ENCODE peak calls at places on chromosome 12, in five cellular contexts. M is body of pancreas; C is CD8-positive, alpha-beta T cell; Q is PC-3; U is CD4-positive, alpha-beta memory T cell. P is an unnamed sample.

GRCh38 chr12:95942106-95942531 is 295 bp downstream of the CCDC38 start:
- DNase-seq in M (no peak), U (peak; percentile 8), C (no peak), Q (no peak), P (no peak)

GRCh38 chr12:11581179-11581755 is 68.2 kb upstream of the ETV6 start:
- DNase-seq in M (peak; percentile 76), Q (peak; percentile 75), C (peak; percentile 63), U (peak; percentile 71), P (no peak)

GRCh38 chr12:68479832-68480291 is 130.8 kb upstream of the RAP1B start:
- DNase-seq in M (no peak), U (no peak), C (no peak), Q (peak; percentile 64), P (no peak)

GRCh38 chr12:24778486-24779304 is 170.2 kb downstream of the BCAT1 start:
- DNase-seq in Q (peak; percentile 12), U (no peak), M (no peak), C (no peak), P (no peak)

GRCh38 chr12:34393086-34393820 is 371.0 kb downstream of the ALG10 start:
- DNase-seq in C (no peak), M (no peak), U (no peak), Q (no peak), P (peak; percentile 81)

GRCh38 chr12:41293011-41293410 is 104.9 kb downstream of the PDZRN4 start:
- DNase-seq in U (no peak), C (no peak), Q (peak; percentile 94), M (no peak), P (no peak)

GRCh38 chr12:3473844-3474243 is 17.2 kb upstream of the PRMT8 start:
- DNase-seq in U (no peak), C (no peak), M (no peak), Q (no peak), P (no peak)

GRCh38 chr12:13146539-13146938 is 43.1 kb upstream of the GSG1 start:
- DNase-seq in C (no peak), Q (no peak), M (no peak), U (no peak), P (no peak)

GRCh38 chr12:27709932-27710591 is 570 bp upstream of the MRPS35 start:
- DNase-seq in U (no peak), C (no peak), M (peak; percentile 53), Q (peak; percentile 77), P (no peak)

GRCh38 chr12:6957151-6957701 is 6.1 kb downstream of the PTPN6 start:
- DNase-seq in C (no peak), Q (no peak), M (no peak), U (no peak), P (no peak)

GRCh38 chr12:3777206-3777809 is 24.4 kb upstream of the CRACR2A start:
- DNase-seq in C (no peak), U (peak; percentile 43), M (no peak), Q (peak; percentile 64), P (no peak)

GRCh38 chr12:1435456-1435855 is 158.9 kb downstream of the FBXL14 start:
- DNase-seq in Q (no peak), C (no peak), M (peak; percentile 16), U (no peak), P (no peak)

GRCh38 chr12:122423258-122424165 is 1.0 kb upstream of the CLIP1 start:
- DNase-seq in C (no peak), U (no peak), M (peak; percentile 54), Q (no peak), P (no peak)

DNA sequence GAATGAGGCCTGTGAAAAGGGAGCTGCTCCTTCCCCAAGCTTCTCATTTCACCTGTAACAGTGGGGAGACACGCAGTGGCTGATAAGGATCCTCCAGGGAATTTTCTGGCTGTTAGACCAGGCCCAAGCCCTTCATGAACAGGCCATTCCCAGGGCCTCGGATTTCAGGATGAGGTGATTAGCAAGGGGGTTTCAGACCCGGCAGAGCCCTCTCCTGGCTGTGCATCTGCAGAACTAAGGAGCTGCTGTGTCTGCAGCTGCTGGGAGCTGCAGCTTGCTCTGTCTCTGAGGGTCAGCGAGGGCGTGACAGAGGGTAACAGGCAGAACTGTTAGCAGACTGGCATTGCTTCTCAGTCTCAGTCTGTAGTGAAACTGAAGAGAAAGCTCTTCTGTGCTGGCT is 110.4 kb downstream of the KCNA5 start:
- DNase-seq in U (no peak), Q (no peak), C (no peak), M (no peak), P (no peak)
- H3K27me3 ChIP-seq in U (no peaks in the 10 kb centered on the region), Q (peaks cover 5% of the 10 kb centered on the region), C (no peaks in the 10 kb centered on the region), M (no peaks in the 10 kb centered on the region), P (no peaks in the 10 kb centered on the region)

DNA sequence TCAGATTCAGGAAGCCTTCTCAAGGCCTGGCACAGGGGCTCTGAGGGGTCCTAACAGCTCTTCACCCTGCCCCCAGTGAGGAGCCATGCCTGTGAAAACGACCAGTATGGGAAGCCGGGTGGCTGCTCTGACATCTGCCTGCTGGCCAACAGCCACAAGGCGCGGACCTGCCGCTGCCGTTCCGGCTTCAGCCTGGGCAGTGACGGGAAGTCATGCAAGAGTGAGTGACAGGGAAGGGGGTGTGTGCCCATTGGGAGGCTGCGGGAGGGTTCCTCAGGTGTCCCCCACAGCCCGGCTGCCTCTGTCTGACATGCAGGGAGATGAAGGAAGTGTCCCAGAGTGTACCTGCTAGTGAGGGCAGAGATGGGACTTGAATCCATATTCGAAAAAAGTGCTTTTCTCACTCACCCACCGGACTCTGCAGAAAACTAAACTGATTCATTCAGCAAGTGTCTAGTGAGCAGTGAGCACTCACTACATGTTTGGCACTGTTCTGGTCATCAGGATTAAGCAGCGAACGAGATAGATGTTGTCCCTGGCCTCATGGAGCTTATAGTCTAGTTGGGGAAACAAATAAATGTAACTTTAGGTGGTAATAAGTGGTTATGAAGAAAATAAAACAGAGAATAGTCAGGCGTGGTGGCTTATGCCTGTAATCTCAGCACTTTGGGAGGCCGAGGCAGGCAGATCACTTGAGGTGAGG is 9.4 kb upstream of the LRP1-AS start:
- DNase-seq in U (no peak), M (no peak), C (no peak), Q (no peak), P (no peak)
- H3K36me3 ChIP-seq in U (no peaks in the 10 kb centered on the region), M (no peaks in the 10 kb centered on the region), C (no peaks in the 10 kb centered on the region), Q (no peaks in the 10 kb centered on the region), P (peaks cover 8% of the 10 kb centered on the region)

GRCh38 chr12:402127-402456 is 648 bp downstream of the CCDC77 start:
- DNase-seq in M (no peak), Q (peak; percentile 48), C (no peak), U (no peak), P (no peak)
- H3K4me1 ChIP-seq in M (peaks cover 12% of the 10 kb centered on the region), Q (peaks cover 14% of the 10 kb centered on the region), C (peaks cover 10% of the 10 kb centered on the region), U (peaks cover 17% of the 10 kb centered on the region), P (peaks cover 17% of the 10 kb centered on the region)

DNA sequence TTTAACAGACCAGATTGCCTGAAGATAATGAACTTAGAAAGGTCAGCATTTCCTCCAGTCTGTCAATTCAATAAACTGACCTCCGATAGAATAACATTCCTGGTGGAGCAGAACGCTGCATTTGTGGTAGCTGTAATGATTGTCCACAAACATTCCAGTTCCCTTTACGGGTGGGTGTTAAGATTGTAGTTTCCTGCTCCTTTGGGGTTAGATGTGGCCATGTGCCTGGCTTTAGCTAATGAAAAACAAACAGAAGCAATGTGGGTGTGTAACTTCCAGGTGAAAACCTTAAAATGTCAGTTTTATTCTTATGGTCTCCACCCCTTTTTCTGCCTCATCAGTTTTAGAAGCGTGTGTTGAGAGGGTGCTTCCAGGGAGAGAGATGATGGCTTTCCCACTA is 217.3 kb upstream of the CRY1 start:
- DNase-seq in U (no peak), M (no peak), Q (no peak), C (no peak), P (no peak)
- H3K27me3 ChIP-seq in U (no peaks in the 10 kb centered on the region), M (no peaks in the 10 kb centered on the region), Q (peaks cover 22% of the 10 kb centered on the region), C (no peaks in the 10 kb centered on the region), P (no peaks in the 10 kb centered on the region)

GRCh38 chr12:101852998-101853397 is 22.2 kb upstream of the GNPTAB start:
- DNase-seq in M (no peak), Q (no peak), C (no peak), U (no peak), P (no peak)

GRCh38 chr12:101855364-101855884 is 22.0 kb upstream of the DRAM1 start:
- DNase-seq in Q (no peak), U (no peak), C (no peak), M (no peak), P (no peak)

GRCh38 chr12:101856030-101856429 is 21.4 kb upstream of the DRAM1 start:
- DNase-seq in Q (no peak), C (no peak), M (no peak), U (no peak), P (no peak)

GRCh38 chr12:101857043-101857558 is 20.3 kb upstream of the DRAM1 start:
- DNase-seq in C (no peak), U (no peak), Q (peak; percentile 64), M (no peak), P (no peak)

GRCh38 chr12:101854747-101855146 is 22.6 kb upstream of the DRAM1 start:
- DNase-seq in C (no peak), U (no peak), M (no peak), Q (no peak), P (no peak)
- H3K36me3 ChIP-seq in C (no peaks in the 10 kb centered on the region), U (no peaks in the 10 kb centered on the region), M (no peaks in the 10 kb centered on the region), Q (no peaks in the 10 kb centered on the region), P (no peaks in the 10 kb centered on the region)

GRCh38 chr12:110536834-110537604 is 34.9 kb downstream of the RAD9B start:
- DNase-seq in U (no peak), M (no peak), Q (no peak), C (no peak), P (no peak)

GRCh38 chr12:110531741-110532333 is 29.7 kb downstream of the RAD9B start:
- DNase-seq in M (no peak), C (no peak), U (no peak), Q (peak; percentile 76), P (no peak)

GRCh38 chr12:110532644-110533043 is 30.5 kb downstream of the RAD9B start:
- DNase-seq in M (no peak), Q (no peak), C (no peak), U (no peak), P (no peak)

GRCh38 chr12:110533607-110534006 is 31.5 kb downstream of the RAD9B start:
- DNase-seq in U (no peak), Q (peak; percentile 87), C (no peak), M (no peak), P (no peak)

GRCh38 chr12:110534811-110535210 is 32.7 kb downstream of the RAD9B start:
- DNase-seq in C (no peak), M (no peak), U (no peak), Q (no peak), P (no peak)
- H3K4me1 ChIP-seq in C (no peaks in the 10 kb centered on the region), M (peaks cover 30% of the 10 kb centered on the region), U (no peaks in the 10 kb centered on the region), Q (peaks cover 33% of the 10 kb centered on the region), P (peaks cover 60% of the 10 kb centered on the region)

DNA sequence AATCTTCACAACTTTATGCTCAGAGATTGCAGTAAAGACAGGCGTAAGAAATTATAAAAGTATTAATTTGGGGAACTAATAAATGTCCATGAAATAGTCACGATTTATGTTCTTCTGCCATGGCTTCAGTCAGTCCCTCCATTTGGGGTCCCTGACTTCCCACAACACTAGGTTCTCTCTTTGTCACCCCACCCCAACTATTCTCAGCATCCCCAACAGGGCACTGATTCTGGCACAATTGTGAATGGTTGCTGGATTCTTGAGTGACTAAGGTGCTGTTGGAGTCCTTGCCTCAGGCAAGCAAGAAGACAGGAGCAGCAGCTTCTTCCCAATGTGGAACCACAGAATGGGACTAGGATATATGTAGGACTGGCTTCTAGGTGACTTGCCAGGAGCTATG is 15.3 kb downstream of the KRT76 start:
- DNase-seq in Q (no peak), C (no peak), U (no peak), M (no peak), P (no peak)
- H3K27me3 ChIP-seq in Q (no peaks in the 10 kb centered on the region), C (no peaks in the 10 kb centered on the region), U (no peaks in the 10 kb centered on the region), M (no peaks in the 10 kb centered on the region), P (no peaks in the 10 kb centered on the region)